ENCODE peak calls at places on chromosomes 4 and X, in nine cellular contexts. K is HFFc6, W is iris pigment epithelial cell, E is H7, S is NCI-H1092, M is SK-MEL-5, P is activated B cell treated with CpG ODN at 0.5 μM for 24 hours, J is anterior cingulate cortex, X is germinal center. V is an unnamed sample.

GRCh38 chr4:69832326-69833030 is 27.5 kb downstream of the SULT1E1 start:
- DNase-seq in J (no peak), K (no peak), P (no peak), X (no peak), S (no peak), W (no peak), M (no peak), E (no peak), V (no peak)

GRCh38 chrX:94051926-94052325 is 377.9 kb downstream of the FAM133A start:
- DNase-seq in P (no peak), E (no peak), S (no peak), M (no peak), X (no peak), K (no peak), W (no peak), J (no peak), V (no peak)

GRCh38 chr4:152676052-152676854 is 3.5 kb downstream of the TMEM154 start:
- DNase-seq in X (no peak), J (no peak), W (no peak), K (no peak), M (no peak), P (no peak), S (no peak), E (no peak), V (no peak)

GRCh38 chr4:6465985-6466384 is 6.4 kb downstream of the PPP2R2C start:
- DNase-seq in P (no peak), S (no peak), M (no peak), W (no peak), J (no peak), E (peak), X (no peak), K (no peak), V (no peak)

GRCh38 chr4:107719211-107719926 is 665 bp downstream of the PAPSS1 start:
- DNase-seq in W (peak), J (peak), S (no peak), P (no peak), X (peak), M (peak), K (peak), E (no peak), V (no peak)

GRCh38 chrX:10529344-10529743 is 91.0 kb downstream of the MID1 start:
- DNase-seq in X (no peak), W (peak), M (no peak), E (no peak), K (no peak), S (no peak), P (no peak), J (no peak), V (no peak)

GRCh38 chr4:113335771-113336170 is 286.3 kb downstream of the ANK2 start:
- DNase-seq in K (no peak), X (no peak), W (no peak), P (no peak), M (no peak), S (no peak), E (no peak), J (no peak), V (no peak)

GRCh38 chr4:93139118-93139517 is 689.4 kb upstream of the ATOH1 start:
- DNase-seq in J (no peak), E (no peak), K (no peak), P (no peak), M (no peak), X (no peak), S (no peak), W (no peak), V (no peak)

GRCh38 chr4:183434264-183435045 is 10.0 kb upstream of the CDKN2AIP start:
- DNase-seq in X (no peak), J (no peak), K (no peak), E (no peak), S (no peak), M (no peak), P (no peak), W (no peak), V (no peak)

GRCh38 chr4:88998941-88999340 is 58.0 kb downstream of the FAM13A start:
- DNase-seq in M (no peak), K (no peak), P (no peak), X (no peak), S (no peak), E (no peak), W (no peak), J (no peak), V (no peak)

GRCh38 chr4:54063224-54063623 is 1.2 kb downstream of the CHIC2 start:
- DNase-seq in M (peak), K (peak), J (no peak), P (no peak), E (no peak), X (no peak), S (no peak), W (peak), V (no peak)

GRCh38 chr4:143653031-143653430 is 47.4 kb downstream of the FREM3 start:
- DNase-seq in J (no peak), S (no peak), E (no peak), X (no peak), P (no peak), M (no peak), W (peak), K (no peak), V (no peak)

V was measured in left lung.